ENCODE peak calls at places on chromosomes 5 and 9, in seven cellular contexts. One of them, this sample, is unnamed.
A peak's percentile ranks its signal among the peaks of the same experiment; 100 is the strongest.

GRCh38 chr5:151002681-151003502 is 17.5 kb upstream of the GPX3 start:
- DNase-seq in neuronal stem cell: no peak
- DNase-seq in mesenchymal stem cell: no peak
- DNase-seq in H1: peak; percentile 31
- DNase-seq in trophoblast cell: no peak
- DNase-seq in IMR-90: no peak
- DNase-seq in mesendoderm: peak; percentile 75
- DNase-seq in this sample: peak; percentile 16

GRCh38 chr9:87167616-87168015 is 220.3 kb upstream of the GAS1 start:
- DNase-seq in IMR-90: peak; percentile 20
- DNase-seq in trophoblast cell: no peak
- DNase-seq in mesendoderm: no peak
- DNase-seq in neuronal stem cell: no peak
- DNase-seq in mesenchymal stem cell: no peak
- DNase-seq in H1: no peak
- DNase-seq in this sample: no peak

GRCh38 chr5:154603978-154604679 is 126.1 kb upstream of the HAND1 start:
- DNase-seq in mesenchymal stem cell: peak; percentile 58
- DNase-seq in trophoblast cell: peak; percentile 71
- DNase-seq in mesendoderm: peak; percentile 86
- DNase-seq in H1: peak; percentile 57
- DNase-seq in IMR-90: peak; percentile 16
- DNase-seq in neuronal stem cell: no peak
- DNase-seq in this sample: peak; percentile 46

GRCh38 chr5:422323-423232 is 20.4 kb upstream of the EXOC3 start:
- DNase-seq in trophoblast cell: no peak
- DNase-seq in IMR-90: no peak
- DNase-seq in mesendoderm: no peak
- DNase-seq in H1: no peak
- DNase-seq in mesenchymal stem cell: no peak
- DNase-seq in neuronal stem cell: no peak
- DNase-seq in this sample: no peak

GRCh38 chr5:38596997-38597396 is 40.6 kb upstream of the LIFR start:
- DNase-seq in H1: no peak
- DNase-seq in mesenchymal stem cell: no peak
- DNase-seq in IMR-90: no peak
- DNase-seq in mesendoderm: peak; percentile 82
- DNase-seq in trophoblast cell: no peak
- DNase-seq in neuronal stem cell: no peak
- DNase-seq in this sample: no peak

GRCh38 chr5:3362606-3362910 is 233.1 kb upstream of the IRX1 start:
- DNase-seq in trophoblast cell: no peak
- DNase-seq in H1: no peak
- DNase-seq in mesenchymal stem cell: no peak
- DNase-seq in neuronal stem cell: no peak
- DNase-seq in IMR-90: no peak
- DNase-seq in mesendoderm: no peak
- DNase-seq in this sample: peak; percentile 14

GRCh38 chr9:126833710-126834345 is 26.6 kb upstream of the ZBTB34 start:
- DNase-seq in mesenchymal stem cell: no peak
- DNase-seq in H1: no peak
- DNase-seq in neuronal stem cell: no peak
- DNase-seq in IMR-90: no peak
- DNase-seq in mesendoderm: no peak
- DNase-seq in trophoblast cell: no peak
- DNase-seq in this sample: no peak

GRCh38 chr9:34591091-34591910 is 1.8 kb upstream of the CNTFR start:
- DNase-seq in neuronal stem cell: peak; percentile 84
- DNase-seq in mesenchymal stem cell: peak; percentile 77
- DNase-seq in trophoblast cell: peak; percentile 64
- DNase-seq in IMR-90: peak; percentile 60
- DNase-seq in mesendoderm: peak; percentile 83
- DNase-seq in H1: peak; percentile 98
- DNase-seq in this sample: peak; percentile 89

GRCh38 chr9:130072515-130073235 is 19.0 kb downstream of the GPR107 start:
- DNase-seq in trophoblast cell: no peak
- DNase-seq in mesenchymal stem cell: peak; percentile 73
- DNase-seq in neuronal stem cell: no peak
- DNase-seq in H1: no peak
- DNase-seq in IMR-90: peak; percentile 66
- DNase-seq in mesendoderm: no peak
- DNase-seq in this sample: no peak

GRCh38 chr5:113336975-113337374 is 97.8 kb downstream of the TSSK1B start:
- DNase-seq in trophoblast cell: no peak
- DNase-seq in H1: peak; percentile 55
- DNase-seq in neuronal stem cell: no peak
- DNase-seq in IMR-90: peak; percentile 77
- DNase-seq in mesendoderm: peak; percentile 90
- DNase-seq in mesenchymal stem cell: peak; percentile 75
- DNase-seq in this sample: peak; percentile 67

GRCh38 chr9:84970432-84970831 is 300.9 kb downstream of the NTRK2 start:
- DNase-seq in neuronal stem cell: no peak
- DNase-seq in H1: no peak
- DNase-seq in IMR-90: no peak
- DNase-seq in mesendoderm: no peak
- DNase-seq in trophoblast cell: no peak
- DNase-seq in mesenchymal stem cell: peak; percentile 12
- DNase-seq in this sample: no peak

GRCh38 chr5:96871686-96872085 is 4.6 kb upstream of the ERAP2 start:
- DNase-seq in H1: no peak
- DNase-seq in neuronal stem cell: no peak
- DNase-seq in mesenchymal stem cell: no peak
- DNase-seq in trophoblast cell: no peak
- DNase-seq in IMR-90: no peak
- DNase-seq in mesendoderm: no peak
- DNase-seq in this sample: no peak

GRCh38 chr9:134822541-134822940 is 58.1 kb upstream of the FCN2 start:
- DNase-seq in mesenchymal stem cell: no peak
- DNase-seq in H1: no peak
- DNase-seq in neuronal stem cell: no peak
- DNase-seq in trophoblast cell: no peak
- DNase-seq in IMR-90: no peak
- DNase-seq in mesendoderm: no peak
- DNase-seq in this sample: no peak

GRCh38 chr5:175212203-175212602 is 231.8 kb downstream of the DRD1 start:
- DNase-seq in mesenchymal stem cell: no peak
- DNase-seq in trophoblast cell: no peak
- DNase-seq in mesendoderm: peak; percentile 4
- DNase-seq in neuronal stem cell: no peak
- DNase-seq in H1: no peak
- DNase-seq in IMR-90: no peak
- DNase-seq in this sample: no peak

GRCh38 chr5:30401479-30402058 is 791.9 kb upstream of the CDH6 start:
- DNase-seq in H1: peak; percentile 57
- DNase-seq in trophoblast cell: no peak
- DNase-seq in mesendoderm: peak; percentile 71
- DNase-seq in IMR-90: peak; percentile 48
- DNase-seq in neuronal stem cell: peak; percentile 43
- DNase-seq in mesenchymal stem cell: peak; percentile 23
- DNase-seq in this sample: peak; percentile 43

GRCh38 chr5:127305486-127305885 is 14.9 kb downstream of the MEGF10 start:
- DNase-seq in H1: no peak
- DNase-seq in neuronal stem cell: no peak
- DNase-seq in mesendoderm: no peak
- DNase-seq in mesenchymal stem cell: no peak
- DNase-seq in trophoblast cell: no peak
- DNase-seq in IMR-90: no peak
- DNase-seq in this sample: no peak

GRCh38 chr5:128667148-128667547 is 129.1 kb upstream of the FBN2 start:
- DNase-seq in neuronal stem cell: no peak
- DNase-seq in mesenchymal stem cell: no peak
- DNase-seq in H1: no peak
- DNase-seq in IMR-90: no peak
- DNase-seq in mesendoderm: peak; percentile 57
- DNase-seq in trophoblast cell: no peak
- DNase-seq in this sample: no peak

GRCh38 chr5:67133781-67134180 is 62.8 kb downstream of the CD180 start:
- DNase-seq in IMR-90: no peak
- DNase-seq in mesenchymal stem cell: no peak
- DNase-seq in mesendoderm: no peak
- DNase-seq in trophoblast cell: no peak
- DNase-seq in neuronal stem cell: no peak
- DNase-seq in H1: no peak
- DNase-seq in this sample: no peak

GRCh38 chr9:79408617-79409016 is 163.1 kb upstream of the TLE4 start:
- DNase-seq in IMR-90: peak; percentile 47
- DNase-seq in trophoblast cell: no peak
- DNase-seq in mesenchymal stem cell: peak; percentile 3
- DNase-seq in H1: no peak
- DNase-seq in mesendoderm: no peak
- DNase-seq in neuronal stem cell: no peak
- DNase-seq in this sample: no peak

DNA sequence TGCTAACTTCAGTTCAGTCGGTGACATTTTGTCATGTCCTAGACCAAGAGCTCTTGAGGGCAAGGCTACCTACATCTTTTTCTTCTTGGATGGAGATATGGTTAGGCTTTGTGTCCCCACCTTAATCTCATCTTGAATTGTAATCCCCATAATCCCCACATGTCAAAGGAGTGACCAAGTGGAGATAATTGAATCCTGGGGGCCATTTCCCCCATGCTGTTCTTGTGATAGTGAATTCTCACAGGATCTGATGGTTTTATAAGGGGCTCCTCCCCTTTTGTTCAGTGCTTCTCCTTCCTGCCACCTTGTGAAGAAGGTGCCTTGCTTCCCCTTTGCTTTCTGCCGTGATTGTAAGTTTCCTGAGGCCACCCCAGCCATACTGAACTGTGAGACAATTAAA is 2.1 kb upstream of the CFAP90 start:
- DNase-seq in mesendoderm: peak; percentile 52
- DNase-seq in IMR-90: no peak
- DNase-seq in neuronal stem cell: no peak
- DNase-seq in mesenchymal stem cell: no peak
- DNase-seq in H1: no peak
- DNase-seq in trophoblast cell: no peak
- DNase-seq in this sample: no peak
- H4K8ac ChIP-seq in mesendoderm: no peak overlapping the region
- H4K8ac ChIP-seq in IMR-90: no peak overlapping the region
- H4K8ac ChIP-seq in neuronal stem cell: no peak overlapping the region
- H4K8ac ChIP-seq in mesenchymal stem cell: no peak overlapping the region
- H4K8ac ChIP-seq in H1: no peak overlapping the region
- H4K8ac ChIP-seq in trophoblast cell: no peak overlapping the region
- H4K8ac ChIP-seq in this sample: no peak overlapping the region

GRCh38 chr5:41181691-41182564 is 31.4 kb downstream of the C6 start:
- DNase-seq in mesenchymal stem cell: no peak
- DNase-seq in trophoblast cell: no peak
- DNase-seq in H1: no peak
- DNase-seq in neuronal stem cell: no peak
- DNase-seq in IMR-90: no peak
- DNase-seq in mesendoderm: peak; percentile 3
- DNase-seq in this sample: no peak
- H4K8ac ChIP-seq in mesenchymal stem cell: no peak overlapping the region
- H4K8ac ChIP-seq in trophoblast cell: no peak overlapping the region
- H4K8ac ChIP-seq in H1: no peak overlapping the region
- H4K8ac ChIP-seq in neuronal stem cell: no peak overlapping the region
- H4K8ac ChIP-seq in IMR-90: peak overlapping the region; percentile 4
- H4K8ac ChIP-seq in mesendoderm: no peak overlapping the region
- H4K8ac ChIP-seq in this sample: no peak overlapping the region

GRCh38 chr5:15304914-15305834 is 194.8 kb upstream of the FBXL7 start:
- DNase-seq in mesendoderm: no peak
- DNase-seq in IMR-90: no peak
- DNase-seq in neuronal stem cell: no peak
- DNase-seq in mesenchymal stem cell: no peak
- DNase-seq in trophoblast cell: no peak
- DNase-seq in H1: no peak
- DNase-seq in this sample: no peak
- H4K8ac ChIP-seq in mesendoderm: no peak overlapping the region
- H4K8ac ChIP-seq in IMR-90: no peak overlapping the region
- H4K8ac ChIP-seq in neuronal stem cell: no peak overlapping the region
- H4K8ac ChIP-seq in mesenchymal stem cell: no peak overlapping the region
- H4K8ac ChIP-seq in trophoblast cell: no peak overlapping the region
- H4K8ac ChIP-seq in H1: no peak overlapping the region
- H4K8ac ChIP-seq in this sample: no peak overlapping the region

DNA sequence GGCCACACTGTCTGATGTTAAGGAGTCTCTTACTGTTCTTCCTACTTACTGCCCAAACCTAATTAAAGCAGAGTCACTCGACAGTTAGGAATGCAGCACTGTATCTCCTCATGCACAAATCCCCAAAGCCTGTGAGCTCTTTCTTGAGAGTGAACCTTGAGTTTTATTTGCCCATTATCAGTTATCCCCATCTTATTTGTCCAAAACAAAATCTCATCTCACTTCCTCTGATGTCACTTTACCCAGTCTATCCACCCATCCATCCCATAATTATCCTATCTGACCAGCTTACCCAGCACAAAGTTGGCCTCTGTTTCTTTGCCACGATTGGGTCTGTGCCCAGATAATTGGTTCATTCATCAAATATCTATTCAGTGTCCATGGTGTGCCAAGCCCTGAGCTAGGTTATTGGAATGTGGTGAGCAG is 250.8 kb downstream of the SLIT3 start:
- DNase-seq in neuronal stem cell: no peak
- DNase-seq in mesendoderm: peak; percentile 23
- DNase-seq in trophoblast cell: no peak
- DNase-seq in IMR-90: no peak
- DNase-seq in mesenchymal stem cell: no peak
- DNase-seq in H1: no peak
- DNase-seq in this sample: no peak
- H4K8ac ChIP-seq in neuronal stem cell: no peak overlapping the region
- H4K8ac ChIP-seq in mesendoderm: no peak overlapping the region
- H4K8ac ChIP-seq in trophoblast cell: no peak overlapping the region
- H4K8ac ChIP-seq in IMR-90: no peak overlapping the region
- H4K8ac ChIP-seq in mesenchymal stem cell: no peak overlapping the region
- H4K8ac ChIP-seq in H1: no peak overlapping the region
- H4K8ac ChIP-seq in this sample: no peak overlapping the region

GRCh38 chr9:121216406-121216805 is 14.7 kb upstream of the RAB14 start:
- DNase-seq in trophoblast cell: no peak
- DNase-seq in neuronal stem cell: no peak
- DNase-seq in IMR-90: no peak
- DNase-seq in mesendoderm: no peak
- DNase-seq in H1: peak; percentile 32
- DNase-seq in mesenchymal stem cell: no peak
- DNase-seq in this sample: no peak
- H4K8ac ChIP-seq in trophoblast cell: no peak overlapping the region
- H4K8ac ChIP-seq in neuronal stem cell: no peak overlapping the region
- H4K8ac ChIP-seq in IMR-90: no peak overlapping the region
- H4K8ac ChIP-seq in mesendoderm: no peak overlapping the region
- H4K8ac ChIP-seq in H1: no peak overlapping the region
- H4K8ac ChIP-seq in mesenchymal stem cell: no peak overlapping the region
- H4K8ac ChIP-seq in this sample: no peak overlapping the region

This sample was measured in H9.